ENCODE peak calls at places on chromosomes 16 and 17, in ten cellular contexts. One of them, this sample, is unnamed.

GRCh38 chr16:85259831-85260165 is 147.5 kb upstream of the CIBAR2 start:
- DNase-seq in transverse colon: no peak
- DNase-seq in ovary: no peak
- DNase-seq in testis: no peak
- DNase-seq in uterus: no peak
- DNase-seq in NB4: no peak
- DNase-seq in stomach: no peak
- DNase-seq in IMR-90: no peak
- DNase-seq in tibial nerve: no peak
- DNase-seq in A549: no peak
- DNase-seq in this sample: no peak

GRCh38 chr17:73231363-73231762 is 30.3 kb downstream of the CPSF4L start:
- DNase-seq in IMR-90: peak; percentile 25
- DNase-seq in NB4: peak; percentile 42
- DNase-seq in testis: peak; percentile 26
- DNase-seq in A549: peak; percentile 43
- DNase-seq in tibial nerve: no peak
- DNase-seq in ovary: peak; percentile 35
- DNase-seq in stomach: no peak
- DNase-seq in transverse colon: peak; percentile 13
- DNase-seq in uterus: no peak
- DNase-seq in this sample: peak; percentile 21

GRCh38 chr17:81194941-81195901 is 27.5 kb downstream of the CEP131 start:
- DNase-seq in NB4: no peak
- DNase-seq in tibial nerve: no peak
- DNase-seq in IMR-90: no peak
- DNase-seq in A549: no peak
- DNase-seq in stomach: no peak
- DNase-seq in uterus: no peak
- DNase-seq in transverse colon: no peak
- DNase-seq in testis: no peak
- DNase-seq in ovary: no peak
- DNase-seq in this sample: peak; percentile 85

GRCh38 chr16:69741519-69741918 is 13.2 kb downstream of the NOB1 start:
- DNase-seq in tibial nerve: no peak
- DNase-seq in A549: no peak
- DNase-seq in ovary: no peak
- DNase-seq in NB4: peak; percentile 20
- DNase-seq in testis: no peak
- DNase-seq in IMR-90: peak; percentile 67
- DNase-seq in uterus: no peak
- DNase-seq in stomach: no peak
- DNase-seq in transverse colon: no peak
- DNase-seq in this sample: no peak

GRCh38 chr16:85126731-85127662 is 14.7 kb upstream of the CIBAR2 start:
- DNase-seq in transverse colon: no peak
- DNase-seq in ovary: peak; percentile 70
- DNase-seq in stomach: no peak
- DNase-seq in tibial nerve: no peak
- DNase-seq in testis: no peak
- DNase-seq in IMR-90: peak; percentile 93
- DNase-seq in A549: no peak
- DNase-seq in NB4: no peak
- DNase-seq in uterus: peak; percentile 78
- DNase-seq in this sample: no peak

GRCh38 chr17:72193395-72194106 is 72.7 kb downstream of the SOX9 start:
- DNase-seq in IMR-90: peak; percentile 69
- DNase-seq in testis: no peak
- DNase-seq in ovary: no peak
- DNase-seq in NB4: no peak
- DNase-seq in tibial nerve: no peak
- DNase-seq in uterus: no peak
- DNase-seq in transverse colon: no peak
- DNase-seq in stomach: no peak
- DNase-seq in A549: no peak
- DNase-seq in this sample: no peak

GRCh38 chr17:43846963-43847369 is at the start of gene CD300LG:
- DNase-seq in testis: peak; percentile 80
- DNase-seq in NB4: peak; percentile 24
- DNase-seq in uterus: peak; percentile 54
- DNase-seq in transverse colon: no peak
- DNase-seq in IMR-90: no peak
- DNase-seq in ovary: no peak
- DNase-seq in stomach: no peak
- DNase-seq in A549: no peak
- DNase-seq in tibial nerve: no peak
- DNase-seq in this sample: peak; percentile 43

GRCh38 chr17:72425796-72426173 is 305.0 kb downstream of the SOX9 start:
- DNase-seq in IMR-90: no peak
- DNase-seq in ovary: no peak
- DNase-seq in tibial nerve: no peak
- DNase-seq in testis: no peak
- DNase-seq in uterus: no peak
- DNase-seq in stomach: no peak
- DNase-seq in NB4: no peak
- DNase-seq in A549: no peak
- DNase-seq in transverse colon: no peak
- DNase-seq in this sample: no peak

GRCh38 chr17:62649570-62649969 is 22.1 kb downstream of the MRC2 start:
- DNase-seq in transverse colon: no peak
- DNase-seq in tibial nerve: no peak
- DNase-seq in NB4: no peak
- DNase-seq in A549: no peak
- DNase-seq in IMR-90: no peak
- DNase-seq in ovary: no peak
- DNase-seq in testis: no peak
- DNase-seq in stomach: no peak
- DNase-seq in uterus: no peak
- DNase-seq in this sample: peak; percentile 6

GRCh38 chr16:80300876-80301275 is 239.9 kb upstream of the DYNLRB2 start:
- DNase-seq in testis: no peak
- DNase-seq in stomach: no peak
- DNase-seq in A549: no peak
- DNase-seq in tibial nerve: no peak
- DNase-seq in ovary: no peak
- DNase-seq in IMR-90: peak; percentile 59
- DNase-seq in transverse colon: no peak
- DNase-seq in uterus: no peak
- DNase-seq in NB4: no peak
- DNase-seq in this sample: no peak

GRCh38 chr16:21590791-21591190 is 8.6 kb upstream of the METTL9 start:
- DNase-seq in stomach: no peak
- DNase-seq in testis: no peak
- DNase-seq in A549: no peak
- DNase-seq in tibial nerve: no peak
- DNase-seq in uterus: no peak
- DNase-seq in transverse colon: no peak
- DNase-seq in NB4: peak; percentile 72
- DNase-seq in ovary: no peak
- DNase-seq in IMR-90: no peak
- DNase-seq in this sample: no peak

GRCh38 chr16:67878846-67879245 is 5.8 kb upstream of the NRN1L start:
- DNase-seq in IMR-90: no peak
- DNase-seq in NB4: no peak
- DNase-seq in transverse colon: no peak
- DNase-seq in uterus: no peak
- DNase-seq in testis: no peak
- DNase-seq in tibial nerve: no peak
- DNase-seq in stomach: no peak
- DNase-seq in ovary: no peak
- DNase-seq in A549: no peak
- DNase-seq in this sample: no peak

DNA sequence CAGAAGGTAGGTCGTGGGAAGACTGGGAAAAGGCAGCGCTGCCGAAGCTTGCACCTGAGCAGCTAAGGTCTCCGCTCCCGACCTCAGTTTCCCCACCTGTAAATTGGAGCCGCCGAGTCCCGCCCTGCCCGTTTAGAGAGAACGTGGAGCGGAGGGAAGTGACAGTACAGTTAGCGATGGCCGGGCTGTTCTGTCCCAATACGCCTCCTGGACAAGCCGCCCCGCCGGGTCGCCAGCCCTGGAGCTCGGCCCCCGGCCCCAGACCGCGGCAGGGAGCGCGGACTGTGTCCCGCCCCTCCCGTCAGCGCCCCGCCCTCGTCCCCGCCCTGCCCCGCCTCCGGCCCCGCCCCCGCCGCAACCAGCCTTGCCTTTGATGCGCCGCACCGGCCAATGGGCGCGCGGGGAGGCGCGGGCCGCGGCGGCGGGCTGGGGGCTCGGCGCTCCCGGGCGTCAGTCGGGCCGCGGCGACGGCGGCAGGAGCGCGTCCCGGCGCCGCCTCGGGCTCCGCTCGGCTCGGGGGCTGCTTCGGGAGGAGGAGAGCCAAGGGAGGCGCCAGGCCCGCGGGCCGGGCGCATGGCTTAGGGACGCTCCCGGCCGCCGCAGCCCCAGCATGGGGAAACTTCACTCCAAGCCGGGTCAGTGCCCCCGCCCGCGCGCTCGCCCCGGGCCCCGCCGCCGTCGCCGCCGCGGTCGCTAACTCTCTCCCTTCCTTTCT is at the start of gene NKD1:
- DNase-seq in uterus: peak; percentile 77
- DNase-seq in IMR-90: peak; percentile 9
- DNase-seq in testis: peak; percentile 78
- DNase-seq in A549: peak; percentile 37
- DNase-seq in NB4: peak; percentile 80
- DNase-seq in transverse colon: peak; percentile 74
- DNase-seq in stomach: peak; percentile 79
- DNase-seq in ovary: peak; percentile 86
- DNase-seq in tibial nerve: peak; percentile 64
- DNase-seq in this sample: peak; percentile 82
- TF ChIP-seq POLR2A in uterus: peak; percentile 80
- TF ChIP-seq POLR2A in IMR-90: no peak
- TF ChIP-seq POLR2A in testis: no peak
- TF ChIP-seq POLR2A in A549: peak; percentile 40
- TF ChIP-seq POLR2A in NB4: peak; percentile 62
- TF ChIP-seq POLR2A in transverse colon: no peak
- TF ChIP-seq POLR2A in stomach: no peak
- TF ChIP-seq POLR2A in ovary: peak; percentile 56
- TF ChIP-seq POLR2A in tibial nerve: peak; percentile 74
- TF ChIP-seq POLR2A in this sample: peak; percentile 32

GRCh38 chr16:73060948-73061495 is 13.1 kb upstream of the ZFHX3 start:
- DNase-seq in IMR-90: no peak
- DNase-seq in uterus: no peak
- DNase-seq in stomach: no peak
- DNase-seq in testis: no peak
- DNase-seq in A549: no peak
- DNase-seq in ovary: no peak
- DNase-seq in tibial nerve: no peak
- DNase-seq in transverse colon: no peak
- DNase-seq in NB4: no peak
- DNase-seq in this sample: no peak

GRCh38 chr16:73064227-73064995 is 16.5 kb upstream of the ZFHX3 start:
- DNase-seq in NB4: peak; percentile 65
- DNase-seq in ovary: no peak
- DNase-seq in A549: no peak
- DNase-seq in transverse colon: no peak
- DNase-seq in uterus: no peak
- DNase-seq in tibial nerve: no peak
- DNase-seq in IMR-90: peak; percentile 78
- DNase-seq in testis: no peak
- DNase-seq in stomach: no peak
- DNase-seq in this sample: peak; percentile 59

GRCh38 chr16:73063854-73064226 is 15.9 kb upstream of the ZFHX3 start:
- DNase-seq in uterus: no peak
- DNase-seq in A549: no peak
- DNase-seq in IMR-90: no peak
- DNase-seq in NB4: no peak
- DNase-seq in testis: no peak
- DNase-seq in stomach: no peak
- DNase-seq in tibial nerve: no peak
- DNase-seq in transverse colon: no peak
- DNase-seq in ovary: no peak
- DNase-seq in this sample: no peak

GRCh38 chr16:73063284-73063733 is 15.4 kb upstream of the ZFHX3 start:
- DNase-seq in A549: no peak
- DNase-seq in uterus: no peak
- DNase-seq in testis: no peak
- DNase-seq in ovary: no peak
- DNase-seq in stomach: no peak
- DNase-seq in transverse colon: no peak
- DNase-seq in NB4: no peak
- DNase-seq in tibial nerve: no peak
- DNase-seq in IMR-90: no peak
- DNase-seq in this sample: no peak

GRCh38 chr16:73062640-73063283 is 14.8 kb upstream of the ZFHX3 start:
- DNase-seq in A549: no peak
- DNase-seq in tibial nerve: no peak
- DNase-seq in IMR-90: no peak
- DNase-seq in NB4: no peak
- DNase-seq in stomach: no peak
- DNase-seq in ovary: no peak
- DNase-seq in uterus: no peak
- DNase-seq in testis: no peak
- DNase-seq in transverse colon: no peak
- DNase-seq in this sample: no peak
- H3K4me3 ChIP-seq in A549: no peak overlapping the region
- H3K4me3 ChIP-seq in tibial nerve: no peak overlapping the region
- H3K4me3 ChIP-seq in IMR-90: no peak overlapping the region
- H3K4me3 ChIP-seq in NB4: no peak overlapping the region
- H3K4me3 ChIP-seq in stomach: no peak overlapping the region
- H3K4me3 ChIP-seq in ovary: no peak overlapping the region
- H3K4me3 ChIP-seq in uterus: no peak overlapping the region
- H3K4me3 ChIP-seq in testis: no peak overlapping the region
- H3K4me3 ChIP-seq in transverse colon: no peak overlapping the region
- H3K4me3 ChIP-seq in this sample: peak overlapping the region; percentile 34

GRCh38 chr17:30113213-30113612 is 3.4 kb upstream of the NSRP1 start:
- DNase-seq in A549: no peak
- DNase-seq in IMR-90: no peak
- DNase-seq in ovary: no peak
- DNase-seq in transverse colon: peak; percentile 79
- DNase-seq in uterus: no peak
- DNase-seq in tibial nerve: no peak
- DNase-seq in stomach: peak; percentile 65
- DNase-seq in NB4: peak; percentile 55
- DNase-seq in testis: no peak
- DNase-seq in this sample: no peak
- TF ChIP-seq POLR2A in A549: no peak
- TF ChIP-seq POLR2A in IMR-90: no peak
- TF ChIP-seq POLR2A in ovary: no peak
- TF ChIP-seq POLR2A in transverse colon: no peak
- TF ChIP-seq POLR2A in uterus: no peak
- TF ChIP-seq POLR2A in tibial nerve: no peak
- TF ChIP-seq POLR2A in stomach: no peak
- TF ChIP-seq POLR2A in NB4: no peak
- TF ChIP-seq POLR2A in testis: no peak
- TF ChIP-seq POLR2A in this sample: no peak

DNA sequence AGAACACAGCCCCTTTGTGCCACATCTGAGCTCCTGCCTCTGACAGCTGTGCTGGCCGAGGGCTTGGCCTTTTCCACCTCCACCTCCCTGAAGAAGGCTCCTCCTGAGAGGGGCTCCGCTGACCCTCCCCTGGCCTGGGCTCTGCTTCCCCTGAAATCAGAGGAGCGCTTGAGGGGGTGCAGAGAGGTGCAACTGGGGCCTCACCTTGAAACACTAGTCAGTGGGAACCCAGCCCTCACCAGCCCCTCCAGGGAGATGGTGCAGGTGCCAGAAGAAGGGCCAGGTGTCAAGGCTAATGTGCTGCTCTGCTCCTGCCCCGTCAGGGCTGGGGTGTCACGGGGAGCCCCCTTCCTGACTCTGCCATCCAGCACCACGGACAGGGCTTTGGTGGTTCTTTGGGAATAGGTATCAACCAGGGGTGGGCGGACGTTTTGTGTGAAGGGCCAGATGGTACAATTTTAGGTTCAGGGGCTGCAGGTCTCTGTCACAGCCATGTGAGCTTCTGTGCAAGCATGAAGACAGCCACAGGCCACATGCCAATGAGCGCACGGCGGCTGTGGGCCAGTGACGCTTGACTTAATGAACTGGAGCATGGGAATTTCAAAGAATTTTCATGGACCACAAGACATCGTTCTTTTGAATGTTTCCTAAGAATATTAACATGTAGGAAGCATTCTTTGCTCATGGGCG is 2.1 kb upstream of the ZG16B start:
- DNase-seq in uterus: no peak
- DNase-seq in tibial nerve: no peak
- DNase-seq in IMR-90: no peak
- DNase-seq in A549: no peak
- DNase-seq in stomach: no peak
- DNase-seq in ovary: no peak
- DNase-seq in transverse colon: no peak
- DNase-seq in testis: no peak
- DNase-seq in NB4: no peak
- DNase-seq in this sample: no peak
- H3K4me3 ChIP-seq in uterus: no peak overlapping the region
- H3K4me3 ChIP-seq in tibial nerve: no peak overlapping the region
- H3K4me3 ChIP-seq in IMR-90: no peak overlapping the region
- H3K4me3 ChIP-seq in A549: no peak overlapping the region
- H3K4me3 ChIP-seq in stomach: no peak overlapping the region
- H3K4me3 ChIP-seq in ovary: no peak overlapping the region
- H3K4me3 ChIP-seq in transverse colon: no peak overlapping the region
- H3K4me3 ChIP-seq in testis: no peak overlapping the region
- H3K4me3 ChIP-seq in NB4: no peak overlapping the region
- H3K4me3 ChIP-seq in this sample: no peak overlapping the region

This sample was measured in heart left ventricle.